ENCODE peak calls at places on chromosomes 13 and 19, in five cellular contexts. T is bronchial epithelial cell; O is CD8-positive, alpha-beta T cell; Q is A673; Z is K562. J is an unnamed sample.

GRCh38 chr19:55809381-55810058 is 22.3 kb downstream of the NLRP11 start:
- DNase-seq in T (peak; percentile 17), O (peak; percentile 11), Q (peak; percentile 92), Z (peak; percentile 78), J (no peak)

GRCh38 chr13:40446365-40446764 is 220.1 kb downstream of the FOXO1 start:
- DNase-seq in Q (no peak), T (peak; percentile 57), O (no peak), Z (no peak), J (no peak)

GRCh38 chr13:49214917-49215376 is 5.2 kb upstream of the MLNR start:
- DNase-seq in O (peak; percentile 42), Z (no peak), T (peak; percentile 7), Q (peak; percentile 75), J (peak; percentile 25)

GRCh38 chr19:13881231-13881691 is 4.3 kb downstream of the NANOS3 start:
- DNase-seq in Z (no peak), O (no peak), T (no peak), Q (no peak), J (no peak)

GRCh38 chr19:3012522-3013260 is 16.4 kb downstream of the TLE2 start:
- DNase-seq in Q (peak; percentile 70), Z (no peak), O (no peak), T (no peak), J (no peak)

GRCh38 chr19:33273065-33273736 is 29.1 kb downstream of the CEBPA start:
- DNase-seq in Z (no peak), Q (no peak), O (no peak), T (peak; percentile 45), J (no peak)

GRCh38 chr19:45716314-45717130 is 14.2 kb downstream of the FBXO46 start:
- DNase-seq in Z (peak; percentile 31), Q (no peak), O (peak; percentile 23), T (peak; percentile 52), J (no peak)

GRCh38 chr13:40316301-40316700 is 350.1 kb downstream of the FOXO1 start:
- DNase-seq in T (no peak), Q (no peak), O (no peak), Z (no peak), J (no peak)

GRCh38 chr19:51079486-51080110 is 3.1 kb downstream of the KLK14 start:
- DNase-seq in Z (no peak), T (peak; percentile 37), O (no peak), Q (no peak), J (no peak)

GRCh38 chr13:95258619-95259194 is 42.5 kb downstream of the ABCC4 start:
- DNase-seq in Z (no peak), T (no peak), O (no peak), Q (no peak), J (no peak)

GRCh38 chr13:91546865-91547264 is 148.4 kb downstream of the GPC5 start:
- DNase-seq in T (peak; percentile 26), Q (no peak), Z (no peak), O (no peak), J (no peak)

GRCh38 chr19:6475321-6476108 is 6.1 kb downstream of the DENND1C start:
- DNase-seq in T (no peak), Z (no peak), Q (no peak), O (no peak), J (no peak)

GRCh38 chr13:48334534-48335127 is 31.1 kb downstream of the RB1 start:
- DNase-seq in Q (peak; percentile 47), T (peak; percentile 60), O (no peak), Z (no peak), J (no peak)

GRCh38 chr19:14473073-14473790 is 1.9 kb downstream of the PTGER1 start:
- DNase-seq in Q (no peak), Z (no peak), O (no peak), T (no peak), J (no peak)

GRCh38 chr19:34320277-34320676 is 44.7 kb upstream of the GPI start:
- DNase-seq in Z (no peak), Q (no peak), O (no peak), T (no peak), J (no peak)

GRCh38 chr19:5166262-5166661 is 174.3 kb downstream of the PTPRS start:
- DNase-seq in Q (no peak), T (peak; percentile 65), Z (no peak), O (no peak), J (no peak)

GRCh38 chr19:16496613-16496983 is 404 bp downstream of the C19orf44 start:
- DNase-seq in T (peak; percentile 43), Q (peak; percentile 38), O (no peak), Z (no peak), J (no peak)

GRCh38 chr19:56133858-56134654 is 7.0 kb upstream of the ZNF444 start:
- DNase-seq in T (no peak), O (no peak), Q (peak; percentile 94), Z (no peak), J (no peak)

GRCh38 chr13:21077360-21078353 is 16.3 kb upstream of the LATS2 start:
- DNase-seq in Q (no peak), Z (no peak), O (no peak), T (no peak), J (no peak)

GRCh38 chr19:1232652-1233360 is 5.0 kb downstream of the CBARP start:
- DNase-seq in Z (no peak), Q (no peak), T (peak; percentile 54), O (no peak), J (no peak)

GRCh38 chr13:77507931-77508776 is 27.4 kb upstream of the SCEL start:
- DNase-seq in T (peak; percentile 84), O (no peak), Z (no peak), Q (no peak), J (no peak)

GRCh38 chr19:940591-941291 is 14.9 kb downstream of the ARID3A start:
- DNase-seq in T (no peak), O (peak; percentile 78), Q (peak; percentile 70), Z (no peak), J (peak; percentile 72)

GRCh38 chr19:47704024-47704423 is 9.2 kb upstream of the EHD2 start:
- DNase-seq in O (no peak), T (no peak), Z (no peak), Q (no peak), J (no peak)

GRCh38 chr13:37403776-37404497 is 194.6 kb downstream of the POSTN start:
- DNase-seq in Z (no peak), T (no peak), O (no peak), Q (no peak), J (no peak)

GRCh38 chr13:113623491-113624234 is 34.3 kb downstream of the ATP4B start:
- DNase-seq in T (no peak), O (no peak), Q (peak; percentile 43), Z (no peak), J (no peak)

GRCh38 chr13:105502193-105502592 is 1033.3 kb downstream of the EFNB2 start:
- DNase-seq in O (no peak), Q (no peak), Z (no peak), T (no peak), J (no peak)

DNA sequence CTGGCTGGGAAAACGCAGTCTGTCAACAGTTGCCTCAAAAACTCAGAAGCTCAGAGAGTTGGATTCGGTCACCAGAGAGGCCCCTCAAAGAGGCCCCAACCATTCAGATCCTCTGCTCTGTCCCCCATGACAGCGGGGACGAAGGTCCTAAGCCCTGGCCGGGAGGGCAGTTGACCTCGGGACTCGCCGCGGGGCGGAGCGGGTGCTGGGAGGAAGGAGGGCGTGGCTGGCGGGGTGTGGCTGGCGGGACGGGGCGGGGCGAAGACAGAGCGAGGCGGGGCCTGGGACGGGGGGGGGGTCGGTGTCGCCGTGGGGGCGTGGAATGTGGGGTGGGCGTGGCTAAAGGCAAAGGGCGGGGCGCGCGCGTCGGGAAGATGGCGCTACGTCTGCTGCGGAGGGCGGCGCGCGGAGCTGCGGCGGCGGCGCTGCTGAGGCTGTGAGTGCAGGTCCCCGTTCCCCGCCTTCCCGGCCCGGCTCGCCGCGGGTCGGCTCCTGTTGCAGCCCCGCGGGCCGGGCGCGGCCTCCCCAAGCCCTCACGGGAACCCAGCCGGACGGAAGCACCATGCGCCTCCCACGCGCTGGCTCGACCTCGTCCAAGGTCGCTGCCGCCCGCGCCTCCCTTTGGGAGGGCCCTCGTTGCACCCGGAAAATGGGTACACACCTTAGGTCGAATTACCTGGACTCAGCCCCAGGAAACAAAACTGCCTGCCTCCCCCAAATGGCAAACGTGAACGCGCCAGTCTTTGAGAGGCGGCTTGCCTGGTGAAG is 105.2 kb downstream of the TM9SF2 start:
- DNase-seq in Z (peak; percentile 95), Q (peak; percentile 84), T (peak; percentile 47), O (peak; percentile 91), J (peak; percentile 87)
- TF ChIP-seq CTCF in Z (no peak), Q (no peak), T (no peak), O (no peak), J (no peak)

DNA sequence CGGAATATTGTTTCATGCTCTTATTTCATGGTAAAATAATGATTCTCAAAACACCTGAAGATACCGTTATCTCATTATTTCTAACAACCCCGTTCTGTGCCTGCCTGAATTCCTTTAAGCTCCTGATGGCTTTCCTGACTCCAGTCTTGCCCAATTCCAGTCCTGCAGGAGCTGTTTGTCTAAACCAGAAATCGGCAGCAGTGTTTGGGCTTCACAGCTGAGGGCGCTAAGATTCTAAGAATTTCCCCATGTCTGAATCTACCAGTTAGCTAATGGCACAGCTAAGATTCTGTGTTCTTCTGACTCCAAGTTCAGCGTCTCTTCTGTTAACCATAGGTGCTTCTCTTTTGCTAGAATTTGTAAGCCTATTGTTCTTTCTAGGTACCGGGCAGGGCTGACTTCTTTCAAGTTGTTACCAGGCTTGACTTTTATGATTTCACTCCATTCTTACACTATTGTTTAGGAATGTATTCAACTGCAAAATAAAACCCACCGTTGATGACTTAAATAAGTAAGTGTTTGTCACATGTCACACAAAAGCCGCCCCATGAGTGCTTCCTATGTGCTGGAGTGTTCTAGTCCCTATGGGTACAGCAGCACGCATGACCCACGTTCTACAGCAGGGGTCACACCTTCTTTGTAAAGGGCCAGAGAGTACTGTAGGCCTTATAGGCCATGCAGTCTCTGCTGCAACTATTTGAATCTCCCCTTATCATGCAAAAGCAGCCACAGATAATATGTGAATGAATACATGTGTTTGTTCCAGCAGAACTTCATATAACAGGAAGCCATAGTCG is 168.2 kb upstream of the RNF113B start:
- DNase-seq in T (no peak), Z (no peak), Q (no peak), O (no peak), J (no peak)
- TF ChIP-seq CTCF in T (no peak), Z (no peak), Q (no peak), O (no peak), J (no peak)

DNA sequence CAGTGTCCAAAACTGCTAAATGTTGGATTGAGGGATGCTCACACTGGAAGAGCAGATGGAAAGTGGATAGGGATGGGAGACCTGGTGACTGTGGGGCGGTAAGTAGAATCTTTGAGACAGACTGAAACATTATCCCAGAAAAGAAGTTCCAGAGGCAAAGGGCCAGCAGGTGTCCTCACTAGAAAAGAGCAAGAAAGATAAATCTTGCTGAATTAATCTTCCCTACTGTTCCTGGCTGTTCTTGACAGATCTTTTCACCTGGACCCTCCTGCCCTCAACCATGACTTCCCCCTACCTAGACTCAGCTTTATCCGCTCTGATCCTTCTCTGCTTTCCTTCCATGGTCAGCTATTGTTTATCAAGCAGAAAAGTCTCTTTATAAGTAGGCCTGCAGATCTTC is 35.0 kb upstream of the FRY start:
- DNase-seq in Z (no peak), O (no peak), T (no peak), Q (no peak), J (no peak)
- TF ChIP-seq CTCF in Z (no peak), O (no peak), T (no peak), Q (no peak), J (no peak)

GRCh38 chr13:35565273-35565672 is 88.8 kb upstream of the MAB21L1 start:
- DNase-seq in O (no peak), Q (no peak), T (no peak), Z (no peak), J (no peak)

DNA sequence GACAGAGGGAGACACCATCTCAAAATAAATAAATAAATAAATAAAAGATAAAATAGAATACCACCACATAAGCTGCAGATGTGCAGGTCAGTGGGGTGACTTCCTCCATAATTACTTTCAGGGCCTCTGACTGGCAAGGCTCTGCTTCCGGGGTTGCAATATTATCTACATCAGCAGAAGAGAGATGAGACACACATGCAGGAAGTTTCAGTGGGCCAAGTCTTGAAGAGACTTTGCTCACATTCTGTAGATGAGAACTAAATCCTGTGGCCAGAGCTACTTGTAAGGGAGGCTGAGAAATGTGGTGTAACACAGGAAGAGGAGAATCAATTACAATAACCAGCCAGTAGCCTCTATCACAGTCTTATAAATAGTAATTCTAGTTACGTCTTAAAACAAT is 89.9 kb upstream of the MAB21L1 start:
- DNase-seq in T (no peak), Q (no peak), O (peak; percentile 11), Z (no peak), J (peak; percentile 23)
- TF ChIP-seq CTCF in T (no peak), Q (no peak), O (no peak), Z (no peak), J (no peak)